ENCODE peak calls at places on chromosomes 12 and 14, in seven cellular contexts. T is skeletal muscle cell; U is OCI-LY7; K is ovary; X is GM12878; Y is GM23338; V is CD8-positive, alpha-beta memory T cell. C is an unnamed sample.
A peak's percentile ranks its signal among the peaks of the same experiment; 100 is the strongest.

GRCh38 chr14:73452341-73453191 is 5.8 kb downstream of the NUMB start:
- DNase-seq in X (no peak), V (no peak), U (peak; percentile 24), T (peak; percentile 85), K (no peak), Y (no peak), C (no peak)

GRCh38 chr12:1908758-1909157 is 9.7 kb downstream of the CACNA2D4 start:
- DNase-seq in V (no peak), X (no peak), T (no peak), Y (no peak), U (no peak), K (no peak), C (no peak)

GRCh38 chr12:114229150-114229549 is 176.8 kb downstream of the TBX5 start:
- DNase-seq in Y (no peak), X (no peak), V (no peak), T (no peak), U (no peak), K (no peak), C (no peak)

GRCh38 chr14:60506985-60507829 is 1.7 kb upstream of the SIX6 start:
- DNase-seq in V (no peak), K (no peak), T (no peak), X (no peak), Y (peak; percentile 44), U (no peak), C (no peak)

GRCh38 chr14:68230941-68231717 is 411.6 kb downstream of the RAD51B start:
- DNase-seq in Y (peak; percentile 70), U (no peak), T (no peak), V (no peak), X (no peak), K (no peak), C (no peak)

GRCh38 chr12:119176267-119177055 is 2.3 kb upstream of the HSPB8 start:
- DNase-seq in X (no peak), Y (peak; percentile 45), T (peak; percentile 86), U (no peak), K (peak; percentile 89), V (no peak), C (no peak)

GRCh38 chr12:91858186-91858585 is 287.5 kb downstream of the BTG1 start:
- DNase-seq in Y (no peak), K (no peak), T (no peak), V (no peak), U (no peak), X (no peak), C (no peak)

GRCh38 chr12:11486623-11487444 is 91.5 kb upstream of the PRB2 start:
- DNase-seq in U (peak; percentile 92), K (peak; percentile 47), X (peak; percentile 43), V (peak; percentile 63), T (peak; percentile 57), Y (peak; percentile 93), C (peak; percentile 40)

GRCh38 chr12:7374423-7375144 is 69.4 kb downstream of the CD163L1 start:
- DNase-seq in X (no peak), T (no peak), Y (peak; percentile 91), U (peak; percentile 27), K (no peak), V (no peak), C (peak; percentile 1)

GRCh38 chr12:52771088-52771487 is 6.1 kb downstream of the KRT76 start:
- DNase-seq in K (no peak), X (no peak), V (no peak), U (no peak), T (no peak), Y (no peak), C (no peak)

GRCh38 chr14:93713726-93714405 is 74.4 kb downstream of the PRIMA1 start:
- DNase-seq in Y (no peak), T (no peak), K (no peak), U (no peak), X (no peak), V (no peak), C (no peak)

GRCh38 chr12:1328385-1328784 is 266.0 kb downstream of the FBXL14 start:
- DNase-seq in Y (no peak), K (no peak), X (no peak), U (no peak), T (no peak), V (no peak), C (no peak)

DNA sequence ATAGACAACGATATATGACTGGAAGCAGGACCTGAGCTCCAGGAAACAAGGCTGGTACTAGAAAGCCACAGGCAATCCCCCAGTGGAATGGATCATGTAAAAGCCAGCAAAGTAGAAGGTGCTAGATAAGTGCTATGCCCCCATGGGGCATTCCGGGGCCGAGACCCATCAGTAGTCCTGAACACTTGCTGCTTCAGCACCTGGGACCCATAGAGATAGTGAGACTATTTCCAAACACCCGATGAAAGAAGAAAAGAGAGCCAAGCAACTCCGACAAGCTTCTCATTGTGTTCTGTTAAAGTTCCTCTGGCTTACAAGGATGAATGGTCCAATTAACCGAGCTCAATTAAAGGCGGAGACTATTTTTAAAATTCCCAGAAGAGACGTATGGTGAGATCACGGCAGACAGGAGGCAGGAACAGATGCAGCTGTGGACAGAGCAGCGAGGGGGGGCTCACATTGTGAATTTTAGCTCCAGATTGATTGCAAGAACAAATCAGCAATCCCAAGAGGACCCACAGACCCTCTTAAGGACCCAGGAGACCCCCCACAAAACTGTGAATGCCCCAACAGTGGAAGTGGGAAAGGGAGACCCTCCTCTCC is 142.5 kb upstream of the OVCH1 start:
- DNase-seq in Y (no peak), X (no peak), U (no peak), T (no peak), K (no peak), V (no peak), C (no peak)
- H3K4me3 ChIP-seq in Y (no peak overlapping the region), X (no peak overlapping the region), U (no peak overlapping the region), T (no peak overlapping the region), K (no peak overlapping the region), V (no peak overlapping the region), C (no peak overlapping the region)

DNA sequence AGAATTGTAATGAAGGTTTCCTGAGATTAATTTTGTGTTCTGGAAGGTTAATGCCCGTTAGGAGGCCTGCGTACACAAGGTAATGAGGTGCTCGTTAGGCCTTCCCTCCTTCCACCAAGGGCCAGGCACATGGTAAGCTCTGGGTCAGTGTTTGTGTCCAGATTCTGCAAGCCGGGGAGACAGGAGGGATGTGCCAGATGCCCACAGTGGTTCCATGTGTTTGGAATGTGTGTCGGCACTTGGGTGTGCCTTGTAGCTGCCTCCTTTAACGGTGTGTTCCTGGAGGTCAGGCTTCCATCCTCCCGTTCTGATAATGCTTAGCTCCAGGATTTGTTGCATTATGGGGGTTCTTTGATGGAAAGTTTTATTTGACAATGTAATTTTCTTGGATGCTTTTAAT is 5.7 kb downstream of the TRAF3 start:
- DNase-seq in V (no peak), T (no peak), K (no peak), Y (no peak), U (no peak), X (no peak), C (no peak)
- H3K4me3 ChIP-seq in V (no peak overlapping the region), T (no peak overlapping the region), K (no peak overlapping the region), Y (no peak overlapping the region), U (no peak overlapping the region), X (peak overlapping the region; percentile 74), C (peak overlapping the region; percentile 51)

GRCh38 chr14:99793213-99794155 is at the start of gene EML1:
- DNase-seq in V (peak; percentile 46), K (peak; percentile 84), X (no peak), U (peak; percentile 78), Y (peak; percentile 88), T (peak; percentile 36), C (peak; percentile 78)

GRCh38 chr14:99791476-99792283 is 1.5 kb upstream of the EML1 start:
- DNase-seq in U (no peak), X (no peak), T (no peak), V (no peak), K (no peak), Y (no peak), C (no peak)

GRCh38 chr14:99794156-99794780 is 1.1 kb downstream of the EML1 start:
- DNase-seq in Y (no peak), T (no peak), X (no peak), K (no peak), U (no peak), V (no peak), C (no peak)

GRCh38 chr14:99790978-99791376 is 2.2 kb upstream of the EML1 start:
- DNase-seq in T (no peak), X (no peak), Y (no peak), U (no peak), V (no peak), K (no peak), C (no peak)

DNA sequence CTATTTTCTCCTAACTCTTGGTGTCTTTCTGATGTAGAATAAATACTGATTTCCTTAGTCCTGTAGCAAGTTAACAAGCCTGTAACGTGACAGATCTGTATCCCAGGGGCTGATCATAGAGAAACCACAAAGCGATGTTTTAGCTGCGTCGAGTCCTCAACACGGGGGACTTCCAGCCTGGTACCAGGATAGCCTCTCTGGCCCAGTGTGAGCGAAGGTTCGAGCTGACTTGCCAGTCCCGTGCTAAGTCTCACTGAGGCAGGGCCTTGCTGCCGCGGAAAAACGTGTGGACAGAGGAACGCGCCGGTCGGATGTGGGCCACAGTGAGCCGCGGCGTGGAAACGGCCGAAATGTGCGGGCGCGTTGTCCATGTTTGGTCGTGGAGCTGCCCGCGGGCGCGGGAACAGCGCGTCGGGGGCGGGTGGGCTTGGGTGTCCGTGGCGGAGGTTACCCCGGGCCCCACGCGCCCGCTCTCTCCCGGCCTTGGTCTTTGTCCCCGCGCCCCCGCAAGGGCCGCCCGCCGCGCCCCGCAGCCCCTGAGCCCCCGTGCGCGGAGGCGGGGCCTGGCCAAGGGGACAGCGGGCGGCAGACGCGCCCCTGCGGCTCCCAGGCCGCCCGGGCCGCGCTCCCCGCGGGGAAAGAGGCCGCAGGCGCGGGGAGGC is 531 bp upstream of the EML1 start:
- DNase-seq in X (no peak), U (no peak), Y (peak; percentile 44), V (no peak), T (no peak), K (peak; percentile 39), C (peak; percentile 15)
- H3K4me3 ChIP-seq in X (no peak overlapping the region), U (no peak overlapping the region), Y (peak overlapping the region; percentile 58), V (no peak overlapping the region), T (peak overlapping the region; percentile 49), K (peak overlapping the region; percentile 68), C (no peak overlapping the region)

GRCh38 chr12:109218996-109219395 is 90.1 kb downstream of the FOXN4 start:
- DNase-seq in V (no peak), T (no peak), X (no peak), K (no peak), U (no peak), Y (no peak), C (no peak)

GRCh38 chr12:109222062-109222461 is 87.0 kb downstream of the FOXN4 start:
- DNase-seq in Y (no peak), T (no peak), U (no peak), K (no peak), X (no peak), V (no peak), C (no peak)

GRCh38 chr12:109221277-109221931 is 87.7 kb downstream of the FOXN4 start:
- DNase-seq in K (no peak), T (no peak), U (no peak), V (no peak), X (no peak), Y (no peak), C (no peak)

GRCh38 chr12:109222496-109222895 is 86.6 kb downstream of the FOXN4 start:
- DNase-seq in T (no peak), X (no peak), V (no peak), Y (no peak), U (no peak), K (no peak), C (no peak)

DNA sequence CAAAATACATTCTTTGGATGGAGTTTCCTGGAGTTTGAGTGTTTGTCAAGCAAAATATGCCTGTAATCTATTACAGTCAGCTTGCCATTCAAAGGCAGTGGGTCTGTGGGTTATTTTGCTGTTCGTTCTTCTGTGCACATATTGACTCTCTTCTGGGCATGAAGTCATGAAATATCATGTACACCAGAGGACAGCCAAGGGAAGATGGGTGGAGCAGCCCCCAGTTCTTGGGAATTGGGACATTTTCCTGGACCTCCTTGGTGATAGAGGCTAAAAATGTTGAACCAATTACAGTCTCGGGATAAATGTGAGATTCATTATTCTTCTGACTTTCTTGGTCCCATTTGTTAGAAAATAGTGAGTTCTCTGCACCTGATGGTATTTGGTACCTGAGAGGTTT is 89.1 kb downstream of the FOXN4 start:
- DNase-seq in Y (no peak), V (no peak), K (no peak), X (no peak), T (no peak), U (no peak), C (no peak)
- H3K4me3 ChIP-seq in Y (no peak overlapping the region), V (no peak overlapping the region), K (no peak overlapping the region), X (no peak overlapping the region), T (no peak overlapping the region), U (no peak overlapping the region), C (no peak overlapping the region)